ENCODE peak calls at places on chromosomes 6 and 20, in six cellular contexts. One of them, this sample, is unnamed.

GRCh38 chr6:143429970-143430369 is 20.5 kb downstream of the ADAT2 start:
- DNase-seq in stimulated activated CD4-positive, alpha-beta T cell treated with anti-CD3 and anti-CD28 coated beads, Interleukin-2, amount 100 ng/mL, for 48 hours: no peak
- DNase-seq in activated T-cell treated with anti-CD3 and anti-CD28 coated beads for 1 hour: no peak
- DNase-seq in NCI-H1092: peak
- DNase-seq in nephron progenitor cell: no peak
- DNase-seq in hepatic stellate cell: no peak
- DNase-seq in this sample: no peak

GRCh38 chr20:63908008-63908682 is 13.2 kb downstream of the DNAJC5 start:
- DNase-seq in activated T-cell treated with anti-CD3 and anti-CD28 coated beads for 1 hour: no peak
- DNase-seq in stimulated activated CD4-positive, alpha-beta T cell treated with anti-CD3 and anti-CD28 coated beads, Interleukin-2, amount 100 ng/mL, for 48 hours: no peak
- DNase-seq in NCI-H1092: no peak
- DNase-seq in nephron progenitor cell: no peak
- DNase-seq in hepatic stellate cell: no peak
- DNase-seq in this sample: no peak

GRCh38 chr6:145015739-145016558 is 719.4 kb downstream of the EPM2A start:
- DNase-seq in activated T-cell treated with anti-CD3 and anti-CD28 coated beads for 1 hour: no peak
- DNase-seq in hepatic stellate cell: peak
- DNase-seq in nephron progenitor cell: no peak
- DNase-seq in NCI-H1092: no peak
- DNase-seq in stimulated activated CD4-positive, alpha-beta T cell treated with anti-CD3 and anti-CD28 coated beads, Interleukin-2, amount 100 ng/mL, for 48 hours: no peak
- DNase-seq in this sample: peak

GRCh38 chr20:40669692-40670091 is 19.3 kb downstream of the MAFB start:
- DNase-seq in hepatic stellate cell: no peak
- DNase-seq in nephron progenitor cell: no peak
- DNase-seq in activated T-cell treated with anti-CD3 and anti-CD28 coated beads for 1 hour: no peak
- DNase-seq in NCI-H1092: no peak
- DNase-seq in stimulated activated CD4-positive, alpha-beta T cell treated with anti-CD3 and anti-CD28 coated beads, Interleukin-2, amount 100 ng/mL, for 48 hours: no peak
- DNase-seq in this sample: no peak

GRCh38 chr6:41167173-41167963 is 4.5 kb upstream of the TREM2 start:
- DNase-seq in activated T-cell treated with anti-CD3 and anti-CD28 coated beads for 1 hour: no peak
- DNase-seq in hepatic stellate cell: no peak
- DNase-seq in NCI-H1092: no peak
- DNase-seq in stimulated activated CD4-positive, alpha-beta T cell treated with anti-CD3 and anti-CD28 coated beads, Interleukin-2, amount 100 ng/mL, for 48 hours: no peak
- DNase-seq in nephron progenitor cell: peak
- DNase-seq in this sample: no peak

GRCh38 chr6:41698350-41698781 is 37.0 kb downstream of the TFEB start:
- DNase-seq in stimulated activated CD4-positive, alpha-beta T cell treated with anti-CD3 and anti-CD28 coated beads, Interleukin-2, amount 100 ng/mL, for 48 hours: no peak
- DNase-seq in hepatic stellate cell: peak
- DNase-seq in activated T-cell treated with anti-CD3 and anti-CD28 coated beads for 1 hour: no peak
- DNase-seq in NCI-H1092: no peak
- DNase-seq in nephron progenitor cell: no peak
- DNase-seq in this sample: no peak

GRCh38 chr6:167154895-167155294 is 2.9 kb downstream of the GPR31 start:
- DNase-seq in nephron progenitor cell: no peak
- DNase-seq in activated T-cell treated with anti-CD3 and anti-CD28 coated beads for 1 hour: no peak
- DNase-seq in NCI-H1092: no peak
- DNase-seq in stimulated activated CD4-positive, alpha-beta T cell treated with anti-CD3 and anti-CD28 coated beads, Interleukin-2, amount 100 ng/mL, for 48 hours: no peak
- DNase-seq in hepatic stellate cell: no peak
- DNase-seq in this sample: no peak

GRCh38 chr6:69386431-69386830 is 410.4 kb downstream of the LMBRD1 start:
- DNase-seq in activated T-cell treated with anti-CD3 and anti-CD28 coated beads for 1 hour: no peak
- DNase-seq in hepatic stellate cell: no peak
- DNase-seq in NCI-H1092: no peak
- DNase-seq in stimulated activated CD4-positive, alpha-beta T cell treated with anti-CD3 and anti-CD28 coated beads, Interleukin-2, amount 100 ng/mL, for 48 hours: no peak
- DNase-seq in nephron progenitor cell: no peak
- DNase-seq in this sample: no peak

GRCh38 chr6:144343736-144344428 is 58.7 kb downstream of the UTRN start:
- DNase-seq in hepatic stellate cell: no peak
- DNase-seq in nephron progenitor cell: no peak
- DNase-seq in activated T-cell treated with anti-CD3 and anti-CD28 coated beads for 1 hour: no peak
- DNase-seq in stimulated activated CD4-positive, alpha-beta T cell treated with anti-CD3 and anti-CD28 coated beads, Interleukin-2, amount 100 ng/mL, for 48 hours: no peak
- DNase-seq in NCI-H1092: no peak
- DNase-seq in this sample: no peak

GRCh38 chr6:42417641-42418112 is 34.0 kb downstream of the TRERF1 start:
- DNase-seq in activated T-cell treated with anti-CD3 and anti-CD28 coated beads for 1 hour: peak
- DNase-seq in stimulated activated CD4-positive, alpha-beta T cell treated with anti-CD3 and anti-CD28 coated beads, Interleukin-2, amount 100 ng/mL, for 48 hours: no peak
- DNase-seq in hepatic stellate cell: no peak
- DNase-seq in NCI-H1092: no peak
- DNase-seq in nephron progenitor cell: no peak
- DNase-seq in this sample: no peak

GRCh38 chr6:145022199-145022782 is 713.0 kb downstream of the EPM2A start:
- DNase-seq in hepatic stellate cell: no peak
- DNase-seq in NCI-H1092: no peak
- DNase-seq in nephron progenitor cell: no peak
- DNase-seq in activated T-cell treated with anti-CD3 and anti-CD28 coated beads for 1 hour: no peak
- DNase-seq in stimulated activated CD4-positive, alpha-beta T cell treated with anti-CD3 and anti-CD28 coated beads, Interleukin-2, amount 100 ng/mL, for 48 hours: no peak
- DNase-seq in this sample: no peak

GRCh38 chr20:41783423-41784220 is 165.4 kb upstream of the CHD6 start:
- DNase-seq in activated T-cell treated with anti-CD3 and anti-CD28 coated beads for 1 hour: no peak
- DNase-seq in NCI-H1092: no peak
- DNase-seq in stimulated activated CD4-positive, alpha-beta T cell treated with anti-CD3 and anti-CD28 coated beads, Interleukin-2, amount 100 ng/mL, for 48 hours: no peak
- DNase-seq in hepatic stellate cell: no peak
- DNase-seq in nephron progenitor cell: no peak
- DNase-seq in this sample: no peak

GRCh38 chr6:108165714-108166663 is at the start of gene NR2E1:
- DNase-seq in NCI-H1092: no peak
- DNase-seq in stimulated activated CD4-positive, alpha-beta T cell treated with anti-CD3 and anti-CD28 coated beads, Interleukin-2, amount 100 ng/mL, for 48 hours: no peak
- DNase-seq in hepatic stellate cell: no peak
- DNase-seq in nephron progenitor cell: peak
- DNase-seq in activated T-cell treated with anti-CD3 and anti-CD28 coated beads for 1 hour: no peak
- DNase-seq in this sample: no peak

GRCh38 chr20:53917145-53918009 is 153.0 kb downstream of the BCAS1 start:
- DNase-seq in stimulated activated CD4-positive, alpha-beta T cell treated with anti-CD3 and anti-CD28 coated beads, Interleukin-2, amount 100 ng/mL, for 48 hours: no peak
- DNase-seq in nephron progenitor cell: no peak
- DNase-seq in hepatic stellate cell: peak
- DNase-seq in activated T-cell treated with anti-CD3 and anti-CD28 coated beads for 1 hour: no peak
- DNase-seq in NCI-H1092: no peak
- DNase-seq in this sample: no peak

GRCh38 chr6:29723666-29724588 is 693 bp downstream of the HLA-F start:
- DNase-seq in hepatic stellate cell: peak
- DNase-seq in NCI-H1092: no peak
- DNase-seq in stimulated activated CD4-positive, alpha-beta T cell treated with anti-CD3 and anti-CD28 coated beads, Interleukin-2, amount 100 ng/mL, for 48 hours: peak
- DNase-seq in nephron progenitor cell: peak
- DNase-seq in activated T-cell treated with anti-CD3 and anti-CD28 coated beads for 1 hour: peak
- DNase-seq in this sample: peak

GRCh38 chr20:17419459-17419858 is 111.7 kb downstream of the BFSP1 start:
- DNase-seq in activated T-cell treated with anti-CD3 and anti-CD28 coated beads for 1 hour: no peak
- DNase-seq in NCI-H1092: no peak
- DNase-seq in stimulated activated CD4-positive, alpha-beta T cell treated with anti-CD3 and anti-CD28 coated beads, Interleukin-2, amount 100 ng/mL, for 48 hours: no peak
- DNase-seq in hepatic stellate cell: no peak
- DNase-seq in nephron progenitor cell: no peak
- DNase-seq in this sample: no peak

GRCh38 chr6:31356216-31356945 is 598 bp downstream of the HLA-B start:
- DNase-seq in hepatic stellate cell: no peak
- DNase-seq in stimulated activated CD4-positive, alpha-beta T cell treated with anti-CD3 and anti-CD28 coated beads, Interleukin-2, amount 100 ng/mL, for 48 hours: no peak
- DNase-seq in activated T-cell treated with anti-CD3 and anti-CD28 coated beads for 1 hour: no peak
- DNase-seq in nephron progenitor cell: peak
- DNase-seq in NCI-H1092: no peak
- DNase-seq in this sample: peak

GRCh38 chr6:67285770-67286495 is 1349.1 kb upstream of the ADGRB3 start:
- DNase-seq in stimulated activated CD4-positive, alpha-beta T cell treated with anti-CD3 and anti-CD28 coated beads, Interleukin-2, amount 100 ng/mL, for 48 hours: no peak
- DNase-seq in activated T-cell treated with anti-CD3 and anti-CD28 coated beads for 1 hour: no peak
- DNase-seq in nephron progenitor cell: no peak
- DNase-seq in NCI-H1092: no peak
- DNase-seq in hepatic stellate cell: no peak
- DNase-seq in this sample: no peak

GRCh38 chr6:113271437-113271836 is 585.7 kb upstream of the MARCKS start:
- DNase-seq in NCI-H1092: no peak
- DNase-seq in nephron progenitor cell: no peak
- DNase-seq in activated T-cell treated with anti-CD3 and anti-CD28 coated beads for 1 hour: no peak
- DNase-seq in stimulated activated CD4-positive, alpha-beta T cell treated with anti-CD3 and anti-CD28 coated beads, Interleukin-2, amount 100 ng/mL, for 48 hours: no peak
- DNase-seq in hepatic stellate cell: no peak
- DNase-seq in this sample: no peak

GRCh38 chr20:2750343-2751251 is 49.8 kb downstream of the CPXM1 start:
- DNase-seq in nephron progenitor cell: peak
- DNase-seq in hepatic stellate cell: peak
- DNase-seq in activated T-cell treated with anti-CD3 and anti-CD28 coated beads for 1 hour: no peak
- DNase-seq in stimulated activated CD4-positive, alpha-beta T cell treated with anti-CD3 and anti-CD28 coated beads, Interleukin-2, amount 100 ng/mL, for 48 hours: no peak
- DNase-seq in NCI-H1092: no peak
- DNase-seq in this sample: no peak

GRCh38 chr20:53161473-53161872 is 189.3 kb downstream of the TSHZ2 start:
- DNase-seq in stimulated activated CD4-positive, alpha-beta T cell treated with anti-CD3 and anti-CD28 coated beads, Interleukin-2, amount 100 ng/mL, for 48 hours: no peak
- DNase-seq in hepatic stellate cell: no peak
- DNase-seq in activated T-cell treated with anti-CD3 and anti-CD28 coated beads for 1 hour: no peak
- DNase-seq in nephron progenitor cell: no peak
- DNase-seq in NCI-H1092: no peak
- DNase-seq in this sample: no peak